ENCODE peak calls at places on chromosomes 6 and 20, in eight cellular contexts. G is GM13976, H is AG20443, Y is GM20000, K is mesenteric fat pad, Q is Ammon's horn, J is PC-9, U is caudate nucleus. L is an unnamed sample.
A peak's percentile ranks its signal among the peaks of the same experiment; 100 is the strongest.

GRCh38 chr20:22691369-22692118 is 107.2 kb upstream of the FOXA2 start:
- DNase-seq in G (peak; percentile 78), H (peak; percentile 92), Y (peak; percentile 76), K (peak; percentile 93), Q (peak; percentile 90), J (peak; percentile 72), U (peak; percentile 65), L (peak; percentile 58)

GRCh38 chr6:35044771-35045275 is 96.3 kb downstream of the TCP11 start:
- DNase-seq in G (no peak), H (no peak), Y (no peak), K (no peak), Q (no peak), J (no peak), U (no peak), L (no peak)

GRCh38 chr6:11606287-11606686 is 68.7 kb downstream of the TMEM170B start:
- DNase-seq in G (no peak), H (no peak), Y (no peak), K (no peak), Q (peak; percentile 26), J (no peak), U (no peak), L (no peak)

GRCh38 chr6:154917941-154918340 is 77.2 kb upstream of the TIAM2 start:
- DNase-seq in G (no peak), H (no peak), Y (no peak), K (no peak), Q (no peak), J (no peak), U (no peak), L (no peak)

GRCh38 chr20:45817652-45818194 is 5.3 kb downstream of the UBE2C start:
- DNase-seq in G (no peak), H (peak; percentile 72), Y (no peak), K (no peak), Q (no peak), J (peak; percentile 55), U (no peak), L (no peak)

GRCh38 chr6:26067367-26067766 is 19.9 kb upstream of the HFE start:
- DNase-seq in G (no peak), H (no peak), Y (no peak), K (no peak), Q (no peak), J (peak; percentile 27), U (no peak), L (peak; percentile 86)

GRCh38 chr20:7627734-7628663 is 312.3 kb downstream of the HAO1 start:
- DNase-seq in G (no peak), H (peak; percentile 16), Y (no peak), K (no peak), Q (no peak), J (no peak), U (no peak), L (no peak)

GRCh38 chr6:12047792-12048432 is 35.8 kb downstream of the HIVEP1 start:
- DNase-seq in G (no peak), H (no peak), Y (no peak), K (no peak), Q (no peak), J (no peak), U (no peak), L (no peak)

GRCh38 chr6:87431263-87431662 is 23.5 kb downstream of the CFAP206 start:
- DNase-seq in G (no peak), H (no peak), Y (no peak), K (no peak), Q (no peak), J (no peak), U (no peak), L (no peak)

GRCh38 chr20:41347523-41348429 is 7.2 kb downstream of the LPIN3 start:
- DNase-seq in G (no peak), H (no peak), Y (no peak), K (no peak), Q (no peak), J (no peak), U (no peak), L (no peak)

GRCh38 chr20:54475334-54476287 is at the start of gene DOK5:
- DNase-seq in G (peak; percentile 19), H (peak; percentile 75), Y (no peak), K (no peak), Q (peak; percentile 63), J (no peak), U (peak; percentile 33), L (no peak)

GRCh38 chr6:55833284-55833683 is 42.1 kb downstream of the BMP5 start:
- DNase-seq in G (no peak), H (no peak), Y (no peak), K (no peak), Q (no peak), J (no peak), U (no peak), L (no peak)

GRCh38 chr6:105212587-105212986 is 32.8 kb upstream of the POPDC3 start:
- DNase-seq in G (peak; percentile 10), H (no peak), Y (no peak), K (no peak), Q (no peak), J (no peak), U (no peak), L (no peak)

GRCh38 chr6:24517659-24518538 is 23.1 kb downstream of the ALDH5A1 start:
- DNase-seq in G (peak; percentile 46), H (no peak), Y (peak; percentile 54), K (no peak), Q (no peak), J (no peak), U (no peak), L (no peak)

GRCh38 chr6:131459005-131459404 is 114.0 kb upstream of the ARG1 start:
- DNase-seq in G (no peak), H (no peak), Y (no peak), K (no peak), Q (no peak), J (no peak), U (no peak), L (no peak)

GRCh38 chr6:167858086-167858591 is 31.4 kb downstream of the AFDN start:
- DNase-seq in G (no peak), H (peak; percentile 33), Y (no peak), K (no peak), Q (peak; percentile 57), J (no peak), U (no peak), L (no peak)

GRCh38 chr6:165850434-165851019 is 187.5 kb upstream of the PDE10A start:
- DNase-seq in G (peak; percentile 84), H (peak; percentile 86), Y (peak; percentile 83), K (no peak), Q (peak; percentile 84), J (peak; percentile 17), U (peak; percentile 66), L (peak; percentile 51)

GRCh38 chr6:2876210-2877056 is 26.7 kb downstream of the SERPINB9 start:
- DNase-seq in G (no peak), H (peak; percentile 85), Y (peak; percentile 53), K (peak; percentile 89), Q (peak; percentile 62), J (peak; percentile 63), U (no peak), L (peak; percentile 65)

GRCh38 chr6:168032383-168032760 is 34.9 kb downstream of the KIF25 start:
- DNase-seq in G (no peak), H (peak; percentile 84), Y (no peak), K (peak; percentile 51), Q (no peak), J (no peak), U (no peak), L (no peak)

GRCh38 chr20:3233131-3233990 is 5.6 kb downstream of the SLC4A11 start:
- DNase-seq in G (no peak), H (no peak), Y (no peak), K (no peak), Q (no peak), J (no peak), U (no peak), L (no peak)

GRCh38 chr6:119173249-119174084 is 95.0 kb upstream of the FAM184A start:
- DNase-seq in G (no peak), H (no peak), Y (no peak), K (no peak), Q (no peak), J (no peak), U (no peak), L (no peak)

GRCh38 chr20:38164069-38164468 is 1.0 kb downstream of the TGM2 start:
- DNase-seq in G (no peak), H (no peak), Y (no peak), K (no peak), Q (no peak), J (no peak), U (no peak), L (no peak)

GRCh38 chr20:55424446-55424845 is 580.9 kb downstream of the CBLN4 start:
- DNase-seq in G (no peak), H (no peak), Y (no peak), K (no peak), Q (no peak), J (no peak), U (no peak), L (no peak)

GRCh38 chr20:44701116-44701865 is 13.9 kb upstream of the CCN5 start:
- DNase-seq in G (no peak), H (no peak), Y (no peak), K (no peak), Q (no peak), J (no peak), U (no peak), L (no peak)

GRCh38 chr6:43698584-43699349 is 11.2 kb upstream of the MRPS18A start:
- DNase-seq in G (no peak), H (peak; percentile 53), Y (no peak), K (no peak), Q (no peak), J (peak; percentile 51), U (no peak), L (no peak)

GRCh38 chr6:106411034-106411433 is 50.5 kb downstream of the CRYBG1 start:
- DNase-seq in G (no peak), H (no peak), Y (no peak), K (no peak), Q (no peak), J (no peak), U (no peak), L (no peak)

GRCh38 chr6:133973109-133973971 is 20.3 kb downstream of the TBPL1 start:
- DNase-seq in G (peak; percentile 54), H (peak; percentile 42), Y (peak; percentile 37), K (no peak), Q (peak; percentile 75), J (no peak), U (no peak), L (peak; percentile 16)

GRCh38 chr20:62644802-62645496 is 2.6 kb downstream of the SLCO4A1 start:
- DNase-seq in G (no peak), H (no peak), Y (no peak), K (no peak), Q (no peak), J (peak; percentile 41), U (no peak), L (no peak)

GRCh38 chr6:25314776-25315175 is 35.6 kb downstream of the CARMIL1 start:
- DNase-seq in G (no peak), H (no peak), Y (no peak), K (no peak), Q (no peak), J (no peak), U (no peak), L (no peak)

GRCh38 chr20:53829086-53829703 is 235.6 kb upstream of the ZNF217 start:
- DNase-seq in G (no peak), H (peak; percentile 83), Y (no peak), K (no peak), Q (no peak), J (peak; percentile 48), U (no peak), L (no peak)

GRCh38 chr6:168638497-168639072 is 197.6 kb downstream of the SMOC2 start:
- DNase-seq in G (no peak), H (no peak), Y (no peak), K (no peak), Q (no peak), J (no peak), U (no peak), L (no peak)

GRCh38 chr6:53717571-53717970 is 52.0 kb upstream of the KLHL31 start:
- DNase-seq in G (no peak), H (no peak), Y (no peak), K (no peak), Q (no peak), J (no peak), U (no peak), L (no peak)

GRCh38 chr6:40171343-40171742 is 237.1 kb upstream of the MOCS1 start:
- DNase-seq in G (no peak), H (no peak), Y (no peak), K (no peak), Q (no peak), J (no peak), U (no peak), L (no peak)

GRCh38 chr6:113172531-113172966 is 684.6 kb upstream of the MARCKS start:
- DNase-seq in G (no peak), H (no peak), Y (no peak), K (no peak), Q (peak; percentile 94), J (no peak), U (peak; percentile 83), L (no peak)

L was measured in T47D.